ENCODE peak calls at places on chromosomes 11 and 22, in four cellular contexts. One of them, this sample, is unnamed.
A peak's percentile ranks its signal among the peaks of the same experiment; 100 is the strongest.

GRCh38 chr22:29638678-29639077 is 35.2 kb downstream of the NF2 start:
- DNase-seq in brain microvascular endothelial cell: no peak
- DNase-seq in adrenal gland: no peak
- DNase-seq in body of pancreas: no peak
- DNase-seq in this sample: no peak

GRCh38 chr11:96391698-96392307 is 2.0 kb downstream of the JRKL start:
- DNase-seq in brain microvascular endothelial cell: peak; percentile 7
- DNase-seq in adrenal gland: no peak
- DNase-seq in body of pancreas: no peak
- DNase-seq in this sample: no peak

GRCh38 chr22:43378011-43378704 is 33.7 kb upstream of the MPPED1 start:
- DNase-seq in body of pancreas: peak; percentile 65
- DNase-seq in brain microvascular endothelial cell: peak; percentile 20
- DNase-seq in adrenal gland: peak; percentile 68
- DNase-seq in this sample: no peak

GRCh38 chr11:69393865-69394233 is 87.6 kb upstream of the LINC01488 start:
- DNase-seq in body of pancreas: peak; percentile 8
- DNase-seq in brain microvascular endothelial cell: no peak
- DNase-seq in adrenal gland: no peak
- DNase-seq in this sample: no peak

GRCh38 chr11:123301696-123302400 is 106.8 kb upstream of the CLMP start:
- DNase-seq in body of pancreas: peak; percentile 50
- DNase-seq in adrenal gland: peak; percentile 51
- DNase-seq in brain microvascular endothelial cell: no peak
- DNase-seq in this sample: peak; percentile 55

GRCh38 chr11:130388607-130389205 is 39.7 kb downstream of the ADAMTS8 start:
- DNase-seq in adrenal gland: no peak
- DNase-seq in brain microvascular endothelial cell: no peak
- DNase-seq in body of pancreas: no peak
- DNase-seq in this sample: no peak

GRCh38 chr11:47020793-47021624 is 84.4 kb downstream of the CSTPP1 start:
- DNase-seq in body of pancreas: no peak
- DNase-seq in adrenal gland: no peak
- DNase-seq in brain microvascular endothelial cell: no peak
- DNase-seq in this sample: no peak

GRCh38 chr22:23245799-23246136 is 65.5 kb downstream of the BCR start:
- DNase-seq in adrenal gland: no peak
- DNase-seq in brain microvascular endothelial cell: no peak
- DNase-seq in body of pancreas: no peak
- DNase-seq in this sample: no peak

GRCh38 chr11:11265994-11266606 is 87.0 kb downstream of the CSNK2A3 start:
- DNase-seq in body of pancreas: peak; percentile 28
- DNase-seq in brain microvascular endothelial cell: peak; percentile 6
- DNase-seq in adrenal gland: no peak
- DNase-seq in this sample: peak; percentile 40

GRCh38 chr11:1394936-1395772 is 5.4 kb downstream of the BRSK2 start:
- DNase-seq in adrenal gland: no peak
- DNase-seq in brain microvascular endothelial cell: no peak
- DNase-seq in body of pancreas: no peak
- DNase-seq in this sample: peak; percentile 14

GRCh38 chr22:43053176-43053575 is 36.0 kb downstream of the TTLL1 start:
- DNase-seq in adrenal gland: no peak
- DNase-seq in brain microvascular endothelial cell: no peak
- DNase-seq in body of pancreas: no peak
- DNase-seq in this sample: no peak

GRCh38 chr22:45334528-45334927 is 24.8 kb downstream of the FAM118A start:
- DNase-seq in body of pancreas: no peak
- DNase-seq in brain microvascular endothelial cell: no peak
- DNase-seq in adrenal gland: no peak
- DNase-seq in this sample: peak; percentile 32

GRCh38 chr11:1988667-1989317 is 8.8 kb downstream of the H19 start:
- DNase-seq in body of pancreas: peak; percentile 14
- DNase-seq in brain microvascular endothelial cell: no peak
- DNase-seq in adrenal gland: no peak
- DNase-seq in this sample: no peak

GRCh38 chr11:91591021-91591420 is 633.6 kb upstream of the FAT3 start:
- DNase-seq in adrenal gland: no peak
- DNase-seq in brain microvascular endothelial cell: no peak
- DNase-seq in body of pancreas: no peak
- DNase-seq in this sample: no peak

GRCh38 chr11:113278481-113278880 is 35.9 kb upstream of the TTC12 start:
- DNase-seq in brain microvascular endothelial cell: no peak
- DNase-seq in body of pancreas: no peak
- DNase-seq in adrenal gland: no peak
- DNase-seq in this sample: no peak

GRCh38 chr11:74949748-74950127 is 672 bp downstream of the SPCS2 start:
- DNase-seq in body of pancreas: no peak
- DNase-seq in adrenal gland: no peak
- DNase-seq in brain microvascular endothelial cell: no peak
- DNase-seq in this sample: no peak

GRCh38 chr11:20363500-20364411 is at the start of gene HTATIP2:
- DNase-seq in adrenal gland: peak; percentile 65
- DNase-seq in body of pancreas: peak; percentile 63
- DNase-seq in brain microvascular endothelial cell: no peak
- DNase-seq in this sample: peak; percentile 86

DNA sequence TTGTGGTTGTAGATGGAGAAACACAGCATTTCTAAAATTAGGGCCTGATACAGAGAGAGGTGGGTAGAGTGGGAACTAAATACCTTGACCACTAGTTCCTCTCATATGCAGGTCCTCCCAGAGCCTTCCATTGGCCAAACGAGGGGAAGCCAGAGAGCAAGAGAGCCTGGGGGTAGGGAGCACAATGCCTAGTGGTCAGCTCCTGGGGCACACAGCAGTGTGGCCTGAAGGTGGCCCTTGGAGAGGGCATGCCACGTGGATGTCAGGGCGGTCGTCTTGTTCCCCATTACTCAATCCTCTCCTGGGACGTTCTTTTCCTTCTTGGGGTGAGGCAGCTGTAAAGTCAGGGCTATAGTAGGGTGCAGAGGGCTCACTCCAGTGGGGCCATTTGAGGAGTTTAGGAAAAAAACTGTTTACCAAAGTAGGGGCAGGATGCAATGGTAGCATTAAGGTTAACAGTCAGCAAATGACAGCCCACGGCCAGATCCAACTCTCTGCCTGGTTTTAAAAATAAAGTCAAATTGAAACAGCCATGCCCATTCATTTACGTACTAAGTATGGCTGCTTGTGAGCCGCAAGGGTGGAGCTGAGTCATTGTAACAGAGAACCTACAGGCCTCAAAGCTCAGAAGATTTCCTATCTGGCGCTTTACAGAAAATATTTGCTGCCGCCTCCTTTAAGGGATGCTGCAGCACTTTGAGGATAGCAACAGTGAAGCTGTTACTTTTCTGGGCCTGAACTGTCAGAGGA is 7.6 kb downstream of the MYO18B start:
- DNase-seq in adrenal gland: no peak
- DNase-seq in body of pancreas: no peak
- DNase-seq in brain microvascular endothelial cell: no peak
- DNase-seq in this sample: no peak
- H3K4me3 ChIP-seq in adrenal gland: no peak overlapping the region
- H3K4me3 ChIP-seq in body of pancreas: no peak overlapping the region
- H3K4me3 ChIP-seq in brain microvascular endothelial cell: no peak overlapping the region
- H3K4me3 ChIP-seq in this sample: peak overlapping the region; percentile 78

GRCh38 chr11:67286621-67287333 is 2.3 kb upstream of the ANKRD13D start:
- DNase-seq in body of pancreas: peak; percentile 13
- DNase-seq in brain microvascular endothelial cell: no peak
- DNase-seq in adrenal gland: peak; percentile 61
- DNase-seq in this sample: peak; percentile 25

GRCh38 chr11:67283490-67283963 is 5.6 kb upstream of the ANKRD13D start:
- DNase-seq in adrenal gland: no peak
- DNase-seq in body of pancreas: peak; percentile 10
- DNase-seq in brain microvascular endothelial cell: no peak
- DNase-seq in this sample: peak; percentile 15

GRCh38 chr11:67284811-67285540 is 4.1 kb upstream of the ANKRD13D start:
- DNase-seq in body of pancreas: peak; percentile 9
- DNase-seq in adrenal gland: no peak
- DNase-seq in brain microvascular endothelial cell: no peak
- DNase-seq in this sample: peak; percentile 61

GRCh38 chr11:67287355-67288197 is 1.5 kb upstream of the ANKRD13D start:
- DNase-seq in body of pancreas: no peak
- DNase-seq in brain microvascular endothelial cell: no peak
- DNase-seq in adrenal gland: no peak
- DNase-seq in this sample: peak; percentile 7

GRCh38 chr11:67285541-67286498 is 3.3 kb upstream of the ANKRD13D start:
- DNase-seq in adrenal gland: no peak
- DNase-seq in body of pancreas: peak; percentile 9
- DNase-seq in brain microvascular endothelial cell: no peak
- DNase-seq in this sample: peak; percentile 27
- H3K36me3 ChIP-seq in adrenal gland: no peaks in the 10 kb centered on the region
- H3K36me3 ChIP-seq in body of pancreas: no peaks in the 10 kb centered on the region
- H3K36me3 ChIP-seq in brain microvascular endothelial cell: peaks cover 55% of the 10 kb centered on the region
- H3K36me3 ChIP-seq in this sample: peaks cover 68% of the 10 kb centered on the region

DNA sequence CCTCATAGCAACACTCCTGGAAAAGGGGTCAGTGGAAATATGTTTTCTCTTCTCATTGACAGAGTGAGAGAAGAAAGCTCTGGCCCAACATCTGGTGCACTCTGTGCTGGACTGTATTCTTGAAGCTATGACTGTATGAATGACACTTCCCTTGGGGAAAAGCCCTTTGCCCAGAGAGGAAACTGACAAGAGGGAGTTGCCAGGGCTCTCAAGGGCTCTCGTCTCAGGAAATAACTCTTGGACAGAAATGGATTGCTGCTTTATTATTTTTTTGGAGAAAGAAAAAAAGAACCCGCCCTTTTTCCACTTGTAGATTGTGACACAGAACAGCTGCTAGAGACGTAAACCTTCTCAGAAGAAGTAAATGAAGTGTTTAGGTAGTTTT is 11.4 kb downstream of the ETS1 start:
- DNase-seq in brain microvascular endothelial cell: no peak
- DNase-seq in body of pancreas: peak; percentile 52
- DNase-seq in adrenal gland: no peak
- DNase-seq in this sample: no peak
- H3K4me3 ChIP-seq in brain microvascular endothelial cell: no peak overlapping the region
- H3K4me3 ChIP-seq in body of pancreas: no peak overlapping the region
- H3K4me3 ChIP-seq in adrenal gland: no peak overlapping the region
- H3K4me3 ChIP-seq in this sample: no peak overlapping the region

GRCh38 chr22:35742342-35743100 is 24.8 kb downstream of the APOL5 start:
- DNase-seq in adrenal gland: no peak
- DNase-seq in body of pancreas: no peak
- DNase-seq in brain microvascular endothelial cell: peak; percentile 81
- DNase-seq in this sample: no peak
- H3K36me3 ChIP-seq in adrenal gland: no peaks in the 10 kb centered on the region
- H3K36me3 ChIP-seq in body of pancreas: no peaks in the 10 kb centered on the region
- H3K36me3 ChIP-seq in brain microvascular endothelial cell: peaks cover 24% of the 10 kb centered on the region
- H3K36me3 ChIP-seq in this sample: peaks cover 55% of the 10 kb centered on the region

GRCh38 chr11:126647735-126648134 is 292.2 kb downstream of the ST3GAL4 start:
- DNase-seq in brain microvascular endothelial cell: peak; percentile 74
- DNase-seq in adrenal gland: no peak
- DNase-seq in body of pancreas: no peak
- DNase-seq in this sample: no peak

GRCh38 chr11:126655807-126656128 is 300.3 kb downstream of the ST3GAL4 start:
- DNase-seq in adrenal gland: no peak
- DNase-seq in brain microvascular endothelial cell: no peak
- DNase-seq in body of pancreas: no peak
- DNase-seq in this sample: no peak

GRCh38 chr11:126654886-126655806 is 299.7 kb downstream of the ST3GAL4 start:
- DNase-seq in body of pancreas: no peak
- DNase-seq in adrenal gland: no peak
- DNase-seq in brain microvascular endothelial cell: no peak
- DNase-seq in this sample: no peak

GRCh38 chr11:126658306-126659056 is 303.0 kb downstream of the ST3GAL4 start:
- DNase-seq in body of pancreas: no peak
- DNase-seq in brain microvascular endothelial cell: no peak
- DNase-seq in adrenal gland: no peak
- DNase-seq in this sample: no peak

DNA sequence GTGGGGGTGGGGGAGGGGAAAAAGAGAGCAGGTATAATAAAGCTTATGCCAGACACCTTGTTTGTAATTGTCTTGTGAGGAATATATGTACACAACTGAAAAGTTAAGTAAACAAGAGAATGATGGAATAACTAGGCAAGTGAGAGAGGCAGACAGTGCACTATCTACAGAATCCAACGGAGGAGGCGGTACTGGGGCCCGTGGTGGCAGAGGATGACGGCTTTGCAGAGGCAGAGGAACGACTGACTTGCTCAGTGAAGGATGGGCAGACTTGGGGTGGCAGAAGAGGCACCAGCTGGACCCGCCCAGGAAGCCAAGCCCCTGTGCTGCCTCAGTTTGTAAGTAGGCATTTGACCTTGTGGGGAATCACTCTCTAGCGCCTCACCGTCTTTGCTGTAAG is 297.6 kb downstream of the ST3GAL4 start:
- DNase-seq in adrenal gland: no peak
- DNase-seq in body of pancreas: no peak
- DNase-seq in brain microvascular endothelial cell: no peak
- DNase-seq in this sample: no peak
- H3K4me3 ChIP-seq in adrenal gland: no peak overlapping the region
- H3K4me3 ChIP-seq in body of pancreas: no peak overlapping the region
- H3K4me3 ChIP-seq in brain microvascular endothelial cell: no peak overlapping the region
- H3K4me3 ChIP-seq in this sample: no peak overlapping the region

GRCh38 chr11:27379449-27379848 is 16.4 kb upstream of the CCDC34 start:
- DNase-seq in body of pancreas: no peak
- DNase-seq in brain microvascular endothelial cell: no peak
- DNase-seq in adrenal gland: no peak
- DNase-seq in this sample: no peak
- H3K36me3 ChIP-seq in body of pancreas: no peaks in the 10 kb centered on the region
- H3K36me3 ChIP-seq in brain microvascular endothelial cell: peaks cover 3% of the 10 kb centered on the region
- H3K36me3 ChIP-seq in adrenal gland: no peaks in the 10 kb centered on the region
- H3K36me3 ChIP-seq in this sample: peaks cover 71% of the 10 kb centered on the region

GRCh38 chr11:76150141-76150540 is 56.2 kb downstream of the WNT11 start:
- DNase-seq in body of pancreas: no peak
- DNase-seq in brain microvascular endothelial cell: no peak
- DNase-seq in adrenal gland: no peak
- DNase-seq in this sample: no peak

GRCh38 chr11:76149713-76150112 is 56.6 kb downstream of the WNT11 start:
- DNase-seq in brain microvascular endothelial cell: no peak
- DNase-seq in adrenal gland: no peak
- DNase-seq in body of pancreas: no peak
- DNase-seq in this sample: no peak

GRCh38 chr11:76152086-76152658 is 54.1 kb downstream of the WNT11 start:
- DNase-seq in brain microvascular endothelial cell: peak; percentile 53
- DNase-seq in body of pancreas: peak; percentile 90
- DNase-seq in adrenal gland: peak; percentile 87
- DNase-seq in this sample: peak; percentile 95

GRCh38 chr11:76152741-76153608 is 53.3 kb downstream of the WNT11 start:
- DNase-seq in body of pancreas: no peak
- DNase-seq in brain microvascular endothelial cell: no peak
- DNase-seq in adrenal gland: no peak
- DNase-seq in this sample: no peak

DNA sequence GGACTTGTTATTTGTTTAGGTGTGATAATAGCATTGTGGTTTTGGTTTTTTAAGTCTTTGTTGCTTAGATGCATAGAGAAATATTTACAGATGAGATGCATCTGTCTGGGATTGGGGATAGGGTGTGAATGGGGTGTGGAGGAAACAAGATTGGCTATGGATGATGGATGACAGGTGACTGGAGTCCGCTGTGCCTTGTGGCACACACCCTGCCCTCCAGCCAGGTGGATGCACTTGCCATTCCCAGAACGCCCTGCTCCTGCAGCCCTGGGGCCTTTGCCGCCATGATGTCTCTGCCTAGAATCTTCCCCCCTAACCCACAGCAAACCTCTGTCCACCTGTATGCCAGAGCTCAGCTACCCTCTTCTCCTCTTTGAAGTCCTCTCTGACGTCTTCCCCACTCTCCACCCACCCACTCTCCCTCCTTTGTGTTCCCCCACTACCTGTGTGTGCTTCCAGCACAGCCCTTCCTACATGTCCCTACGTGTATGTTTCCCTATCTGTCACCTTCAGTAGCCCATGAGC is 54.7 kb downstream of the WNT11 start:
- DNase-seq in body of pancreas: no peak
- DNase-seq in brain microvascular endothelial cell: no peak
- DNase-seq in adrenal gland: no peak
- DNase-seq in this sample: no peak
- H3K4me3 ChIP-seq in body of pancreas: no peak overlapping the region
- H3K4me3 ChIP-seq in brain microvascular endothelial cell: no peak overlapping the region
- H3K4me3 ChIP-seq in adrenal gland: no peak overlapping the region
- H3K4me3 ChIP-seq in this sample: no peak overlapping the region

GRCh38 chr22:17103351-17103750 is 17.8 kb downstream of the TMEM121B start:
- DNase-seq in brain microvascular endothelial cell: no peak
- DNase-seq in body of pancreas: no peak
- DNase-seq in adrenal gland: no peak
- DNase-seq in this sample: no peak
- H3K36me3 ChIP-seq in brain microvascular endothelial cell: peaks cover 38% of the 10 kb centered on the region
- H3K36me3 ChIP-seq in body of pancreas: peaks cover 22% of the 10 kb centered on the region
- H3K36me3 ChIP-seq in adrenal gland: no peaks in the 10 kb centered on the region
- H3K36me3 ChIP-seq in this sample: peaks cover 50% of the 10 kb centered on the region

This sample was measured in psoas muscle.